ENCODE peak calls at places on chromosomes 13 and 19, in six cellular contexts. S is left ventricle myocardium inferior, D is heart right ventricle, E is choroid plexus epithelial cell, K is IMR-90, R is AG04449. C is an unnamed sample.

GRCh38 chr13:30312859-30313258 is 5.5 kb upstream of the KATNAL1 start:
- DNase-seq in S (no peak), D (no peak), K (peak), E (peak), R (peak), C (no peak)

GRCh38 chr13:110291286-110291685 is 15.7 kb downstream of the COL4A1 start:
- DNase-seq in R (no peak), E (no peak), S (no peak), D (no peak), K (no peak), C (no peak)

GRCh38 chr13:75705395-75705794 is 69.3 kb downstream of the LMO7 start:
- DNase-seq in D (no peak), R (no peak), E (peak), K (peak), S (no peak), C (peak)

GRCh38 chr19:10691178-10691881 is 9.9 kb upstream of the QTRT1 start:
- DNase-seq in D (no peak), E (no peak), R (no peak), S (no peak), K (no peak), C (no peak)

GRCh38 chr19:6576869-6577281 is 14.1 kb downstream of the CD70 start:
- DNase-seq in D (no peak), K (no peak), E (no peak), R (no peak), S (no peak), C (no peak)

GRCh38 chr13:43905435-43906031 is 25.8 kb downstream of the LACC1 start:
- DNase-seq in K (peak), D (peak), S (no peak), E (peak), R (no peak), C (peak)

GRCh38 chr13:44810067-44810840 is 179.0 kb downstream of the NUFIP1 start:
- DNase-seq in E (peak), S (no peak), D (peak), K (no peak), R (no peak), C (no peak)

GRCh38 chr13:58025821-58026220 is 394.3 kb downstream of the PCDH17 start:
- DNase-seq in K (no peak), E (peak), R (no peak), D (no peak), S (no peak), C (no peak)

GRCh38 chr19:43575955-43576451 is 402 bp downstream of the PINLYP start:
- DNase-seq in K (no peak), R (no peak), S (no peak), D (no peak), E (no peak), C (no peak)

GRCh38 chr19:33564836-33565338 is 43.3 kb upstream of the PEPD start:
- DNase-seq in E (no peak), D (no peak), S (no peak), R (no peak), K (no peak), C (no peak)

GRCh38 chr13:96662036-96662435 is 332.2 kb downstream of the OXGR1 start:
- DNase-seq in R (no peak), S (no peak), D (no peak), E (peak), K (no peak), C (peak)

GRCh38 chr13:106331116-106331515 is 204.3 kb downstream of the EFNB2 start:
- DNase-seq in S (no peak), D (no peak), K (no peak), E (no peak), R (no peak), C (no peak)

GRCh38 chr19:33399081-33399744 is 25.7 kb downstream of the CEBPG start:
- DNase-seq in R (no peak), S (no peak), K (no peak), D (no peak), E (no peak), C (no peak)

GRCh38 chr19:35832054-35832453 is 19.4 kb upstream of the PRODH2 start:
- DNase-seq in D (no peak), K (no peak), S (no peak), E (no peak), R (no peak), C (no peak)

GRCh38 chr19:13849991-13850909 is 26.7 kb upstream of the NANOS3 start:
- DNase-seq in S (peak), K (peak), D (peak), R (no peak), E (peak), C (peak)

GRCh38 chr19:42023121-42023942 is 29.3 kb upstream of the ATP1A3 start:
- DNase-seq in S (no peak), R (no peak), E (peak), K (peak), D (no peak), C (peak)

GRCh38 chr19:17504030-17504429 is 7.4 kb upstream of the PGLS start:
- DNase-seq in S (no peak), K (no peak), D (no peak), R (no peak), E (peak), C (no peak)

GRCh38 chr19:15463865-15464371 is 426 bp downstream of the RASAL3 start:
- DNase-seq in D (no peak), R (no peak), K (no peak), S (no peak), E (no peak), C (no peak)

GRCh38 chr13:41411060-41411459 is 46.3 kb upstream of the RGCC start:
- DNase-seq in D (no peak), K (no peak), S (no peak), E (no peak), R (no peak), C (no peak)

GRCh38 chr19:33468361-33469170 is 53.0 kb downstream of the PEPD start:
- DNase-seq in K (peak), R (no peak), D (no peak), S (no peak), E (no peak), C (no peak)

DNA sequence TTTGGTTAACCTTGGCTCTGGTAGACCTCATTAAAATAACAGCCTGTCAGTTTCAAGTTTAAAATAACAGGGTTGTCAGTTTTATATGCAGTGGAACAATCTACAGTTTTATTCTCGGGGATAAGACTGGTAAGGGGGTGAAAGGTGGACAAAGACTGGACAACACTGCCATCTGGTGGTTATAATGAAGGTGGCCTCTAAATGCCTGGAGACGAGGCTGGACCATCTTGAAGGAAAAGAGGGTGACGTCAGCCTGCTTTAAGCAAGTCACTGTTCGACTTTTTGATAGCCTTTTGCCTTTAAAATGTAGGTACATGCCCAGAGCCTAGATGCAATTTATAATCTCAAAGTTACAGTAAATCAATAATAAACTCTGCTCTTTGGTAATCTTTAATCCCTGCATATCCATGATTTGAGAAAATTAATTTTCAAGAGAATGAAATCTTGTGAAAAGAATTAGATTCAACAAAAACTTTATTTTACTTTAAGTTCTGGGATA is 117.0 kb downstream of the DCT start:
- DNase-seq in D (peak), S (no peak), E (peak), K (peak), R (peak), C (peak)
- TF ChIP-seq CTCF in D (peak), S (peak), E (peak), K (peak), R (peak), C (peak)

GRCh38 chr13:34474469-34474868 is 467.6 kb upstream of the NBEA start:
- DNase-seq in D (no peak), K (no peak), S (no peak), E (no peak), R (no peak), C (no peak)
- H3K4me3 ChIP-seq in D (no peak), K (no peak), S (no peak), E (no peak), R (no peak), C (no peak)

DNA sequence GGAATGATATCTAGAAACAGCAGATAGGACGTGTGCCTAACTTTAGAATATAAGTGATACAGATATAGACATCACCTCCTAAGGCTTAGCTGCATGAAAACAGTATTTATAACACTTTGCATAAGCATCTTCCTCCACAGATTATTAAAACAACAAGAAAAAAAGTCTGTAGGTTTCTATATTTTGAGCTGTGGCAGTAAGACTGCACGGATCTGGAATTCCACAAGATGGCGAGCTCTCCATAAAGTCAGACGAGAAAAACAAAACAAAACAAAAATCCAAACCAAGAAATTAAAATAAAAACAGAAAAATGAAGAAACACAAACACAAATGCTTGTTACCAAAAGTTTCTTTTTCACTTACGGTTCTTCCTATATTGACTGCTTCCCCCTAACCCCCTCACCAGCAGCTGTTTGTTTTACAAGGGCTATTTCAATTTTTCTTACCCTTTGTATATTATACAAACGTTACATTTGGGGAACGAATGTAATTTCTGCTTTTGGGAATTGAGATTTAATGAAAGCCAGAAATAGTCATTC is 285.8 kb downstream of the MYO16 start:
- DNase-seq in S (no peak), D (no peak), E (peak), K (peak), R (no peak), C (peak)
- TF ChIP-seq CTCF in S (peak), D (peak), E (peak), K (peak), R (peak), C (peak)

DNA sequence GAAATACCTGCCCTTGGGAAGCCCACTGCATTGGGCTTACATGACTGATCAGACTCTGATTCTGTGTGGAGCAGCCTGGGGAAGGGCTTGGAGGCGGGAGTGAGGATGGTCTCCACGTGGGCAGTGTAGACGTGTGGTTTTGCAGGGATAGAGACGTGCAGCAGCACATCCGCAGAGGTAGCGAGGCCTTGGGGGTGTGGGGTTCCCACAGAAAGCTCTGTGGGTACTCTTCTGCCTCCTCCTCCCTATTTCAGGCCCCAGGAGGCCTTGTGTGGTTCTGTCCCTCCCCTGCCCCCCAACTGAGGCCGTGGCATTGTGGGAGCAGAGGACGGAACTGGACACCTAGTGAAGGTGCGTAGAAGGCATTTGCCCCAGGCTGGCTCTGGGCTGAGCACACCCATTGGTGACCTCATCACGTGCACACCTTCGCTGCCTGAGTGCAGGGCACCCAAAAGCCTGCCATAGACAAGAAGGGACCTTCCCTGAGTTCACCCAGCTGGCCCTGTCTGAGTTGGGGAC is 28.9 kb downstream of the PPP1R37 start:
- DNase-seq in E (no peak), K (no peak), R (no peak), S (no peak), D (no peak), C (no peak)
- H3K4me3 ChIP-seq in E (no peak), K (no peak), R (no peak), S (no peak), D (no peak), C (no peak)

GRCh38 chr13:101752432-101752831 is 300.0 kb downstream of the ITGBL1 start:
- DNase-seq in S (no peak), D (no peak), K (no peak), E (no peak), R (no peak), C (no peak)

GRCh38 chr13:101755228-101755887 is 302.9 kb downstream of the ITGBL1 start:
- DNase-seq in S (no peak), E (peak), R (no peak), D (no peak), K (no peak), C (no peak)

GRCh38 chr13:101763191-101763590 is 310.7 kb downstream of the ITGBL1 start:
- DNase-seq in R (no peak), E (peak), S (no peak), D (no peak), K (no peak), C (no peak)

GRCh38 chr13:101757446-101758039 is 305.1 kb downstream of the ITGBL1 start:
- DNase-seq in K (peak), S (no peak), E (peak), D (no peak), R (no peak), C (peak)
- TF ChIP-seq CTCF in K (peak), S (peak), E (peak), D (peak), R (peak), C (peak)

DNA sequence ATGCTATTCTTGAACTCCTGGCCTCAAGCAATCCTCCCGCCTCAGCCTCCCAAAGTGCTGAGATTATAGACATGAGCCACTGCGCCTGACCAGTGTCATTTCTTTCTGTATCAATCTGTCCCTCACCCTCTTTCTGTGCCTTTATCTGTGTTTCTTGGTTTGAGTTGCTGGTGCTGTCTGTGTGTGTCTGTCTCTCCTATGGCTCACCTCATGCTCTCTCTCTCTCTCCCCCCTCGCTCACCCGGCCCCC is 9.9 kb downstream of the IRF2BP1 start:
- DNase-seq in D (no peak), E (no peak), R (no peak), S (no peak), K (no peak), C (no peak)
- H3K4me3 ChIP-seq in D (no peak), E (no peak), R (no peak), S (no peak), K (no peak), C (no peak)

DNA sequence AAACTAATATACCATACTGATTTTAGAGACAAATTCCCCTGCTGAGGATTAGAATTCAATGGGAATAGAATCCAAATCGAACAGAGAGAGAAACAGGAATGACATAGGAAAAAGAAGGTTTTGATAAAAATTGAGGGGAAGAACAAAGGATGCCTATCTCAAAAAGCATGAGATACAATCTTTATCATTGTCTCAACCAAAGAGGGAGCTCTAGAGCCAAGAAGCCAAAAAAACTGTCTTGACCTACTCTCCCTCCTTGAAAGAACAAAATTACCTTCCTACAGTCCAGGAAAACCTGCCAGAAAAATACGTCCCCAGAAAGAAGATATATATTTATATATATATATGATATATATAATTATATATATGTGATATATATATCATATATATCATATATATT is 39.2 kb upstream of the MIR17HG start:
- DNase-seq in S (no peak), D (no peak), E (peak), R (no peak), K (no peak), C (no peak)
- TF ChIP-seq CTCF in S (no peak), D (no peak), E (no peak), R (no peak), K (peak), C (no peak)

GRCh38 chr19:45161715-45162463 is 1.1 kb upstream of the NKPD1 start:
- DNase-seq in S (no peak), R (no peak), E (peak), K (peak), D (peak), C (peak)

GRCh38 chr19:45160870-45161714 is at the start of gene NKPD1:
- DNase-seq in R (no peak), D (no peak), E (no peak), S (no peak), K (no peak), C (no peak)

GRCh38 chr19:45163751-45164150 is 3.0 kb upstream of the NKPD1 start:
- DNase-seq in D (no peak), R (no peak), E (no peak), S (no peak), K (no peak), C (no peak)

GRCh38 chr19:45163156-45163555 is 2.4 kb upstream of the NKPD1 start:
- DNase-seq in K (no peak), D (no peak), R (no peak), E (no peak), S (no peak), C (no peak)

GRCh38 chr19:45162464-45163143 is 1.8 kb upstream of the NKPD1 start:
- DNase-seq in D (no peak), S (no peak), E (no peak), K (no peak), R (no peak), C (no peak)
- H3K4me3 ChIP-seq in D (no peak), S (no peak), E (no peak), K (no peak), R (no peak), C (no peak)

GRCh38 chr19:55537741-55538111 is 793 bp upstream of the SBK2 start:
- DNase-seq in S (no peak), D (no peak), E (no peak), K (peak), R (no peak), C (no peak)

GRCh38 chr19:55538132-55538531 is 1.2 kb upstream of the SBK2 start:
- DNase-seq in R (no peak), D (no peak), E (no peak), K (no peak), S (no peak), C (no peak)

GRCh38 chr19:55536366-55536765 is 567 bp downstream of the SBK2 start:
- DNase-seq in R (no peak), K (no peak), E (no peak), D (no peak), S (no peak), C (no peak)

GRCh38 chr19:55535579-55536350 is 1.2 kb downstream of the SBK2 start:
- DNase-seq in R (no peak), E (no peak), K (no peak), S (no peak), D (no peak), C (no peak)

GRCh38 chr19:55536951-55537740 is at the start of gene SBK2:
- DNase-seq in D (no peak), S (no peak), E (no peak), K (no peak), R (no peak), C (no peak)
- TF ChIP-seq CTCF in D (no peak), S (peak), E (peak), K (peak), R (peak), C (no peak)